ENCODE peak calls at places on chromosome 13, in nine cellular contexts. M is GM23338, W is cardiac muscle cell, E is IMR-90, V is mesothelial cell of epicardium, R is GM20000, J is AG10803, K is heart left ventricle, Z is fibroblast of mammary gland. N is an unnamed sample.

GRCh38 chr13:94160875-94161274 is 318.6 kb downstream of the DCT start:
- DNase-seq in M (no peak), W (no peak), E (no peak), V (no peak), R (no peak), J (no peak), K (no peak), Z (no peak), N (no peak)

GRCh38 chr13:37769078-37769477 is 100.5 kb downstream of the TRPC4 start:
- DNase-seq in M (peak), W (no peak), E (no peak), V (no peak), R (no peak), J (no peak), K (no peak), Z (no peak), N (no peak)

GRCh38 chr13:58994077-58994476 is 1169.7 kb downstream of the DIAPH3 start:
- DNase-seq in M (no peak), W (no peak), E (no peak), V (no peak), R (no peak), J (no peak), K (no peak), Z (no peak), N (no peak)

GRCh38 chr13:31168166-31168565 is 6.5 kb upstream of the HSPH1 start:
- DNase-seq in M (no peak), W (no peak), E (no peak), V (no peak), R (no peak), J (no peak), K (no peak), Z (no peak), N (no peak)

GRCh38 chr13:102697929-102698648 is 3.2 kb upstream of the METTL21C start:
- DNase-seq in M (no peak), W (no peak), E (no peak), V (no peak), R (no peak), J (no peak), K (no peak), Z (no peak), N (no peak)

GRCh38 chr13:53254495-53254894 is 225.9 kb downstream of the OLFM4 start:
- DNase-seq in M (peak), W (peak), E (no peak), V (no peak), R (no peak), J (no peak), K (no peak), Z (no peak), N (peak)

GRCh38 chr13:90445179-90445578 is 902.3 kb upstream of the MIR17HG start:
- DNase-seq in M (peak), W (peak), E (peak), V (no peak), R (no peak), J (peak), K (no peak), Z (peak), N (no peak)

GRCh38 chr13:37944476-37945442 is 75.2 kb upstream of the TRPC4 start:
- DNase-seq in M (peak), W (peak), E (peak), V (no peak), R (no peak), J (peak), K (no peak), Z (no peak), N (no peak)

GRCh38 chr13:30388401-30389283 is 33.7 kb upstream of the UBE2L5 start:
- DNase-seq in M (peak), W (peak), E (peak), V (no peak), R (no peak), J (peak), K (no peak), Z (peak), N (no peak)

GRCh38 chr13:99468971-99469545 is 32.2 kb upstream of the TM9SF2 start:
- DNase-seq in M (peak), W (peak), E (no peak), V (no peak), R (no peak), J (no peak), K (no peak), Z (peak), N (no peak)

GRCh38 chr13:43196750-43197149 is 173.4 kb downstream of the DNAJC15 start:
- DNase-seq in M (no peak), W (no peak), E (no peak), V (no peak), R (no peak), J (no peak), K (no peak), Z (peak), N (no peak)

GRCh38 chr13:43195112-43195511 is 171.7 kb downstream of the DNAJC15 start:
- DNase-seq in M (no peak), W (no peak), E (no peak), V (no peak), R (no peak), J (no peak), K (no peak), Z (no peak), N (no peak)

GRCh38 chr13:43193789-43194188 is 170.4 kb downstream of the DNAJC15 start:
- DNase-seq in M (no peak), W (no peak), E (no peak), V (no peak), R (no peak), J (no peak), K (no peak), Z (no peak), N (no peak)

GRCh38 chr13:43196171-43196611 is 172.8 kb downstream of the DNAJC15 start:
- DNase-seq in M (no peak), W (peak), E (peak), V (no peak), R (no peak), J (peak), K (peak), Z (peak), N (no peak)

GRCh38 chr13:43195551-43195950 is 172.2 kb downstream of the DNAJC15 start:
- DNase-seq in M (peak), W (no peak), E (no peak), V (no peak), R (peak), J (no peak), K (no peak), Z (no peak), N (no peak)
- TF ChIP-seq CTCF in M (peak), W (peak), E (peak), V (no peak), R (no peak), J (no peak), K (no peak), Z (peak), N (no peak)

DNA sequence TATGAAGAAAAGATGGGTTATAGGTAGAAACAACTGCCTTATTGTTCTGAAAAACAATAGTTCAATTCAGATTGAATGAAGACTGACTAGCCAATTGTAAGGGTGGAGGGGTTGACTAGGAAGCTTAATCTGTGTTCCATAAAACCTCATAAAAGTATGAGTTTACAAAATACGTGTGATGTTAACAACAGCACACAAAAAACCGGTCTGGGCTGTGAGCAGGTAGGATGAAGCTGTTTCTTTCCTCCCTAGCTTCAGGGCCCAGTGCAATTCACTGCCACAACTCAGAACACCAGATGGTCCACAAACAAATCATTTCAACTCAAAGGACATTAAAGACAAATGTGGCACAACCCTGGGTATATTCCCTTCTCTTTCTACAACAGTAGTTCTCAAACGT is 3.2 kb downstream of the OXGR1 start:
- DNase-seq in M (no peak), W (no peak), E (no peak), V (no peak), R (no peak), J (no peak), K (no peak), Z (no peak), N (no peak)
- TF ChIP-seq CTCF in M (no peak), W (no peak), E (no peak), V (no peak), R (no peak), J (no peak), K (no peak), Z (no peak), N (no peak)

DNA sequence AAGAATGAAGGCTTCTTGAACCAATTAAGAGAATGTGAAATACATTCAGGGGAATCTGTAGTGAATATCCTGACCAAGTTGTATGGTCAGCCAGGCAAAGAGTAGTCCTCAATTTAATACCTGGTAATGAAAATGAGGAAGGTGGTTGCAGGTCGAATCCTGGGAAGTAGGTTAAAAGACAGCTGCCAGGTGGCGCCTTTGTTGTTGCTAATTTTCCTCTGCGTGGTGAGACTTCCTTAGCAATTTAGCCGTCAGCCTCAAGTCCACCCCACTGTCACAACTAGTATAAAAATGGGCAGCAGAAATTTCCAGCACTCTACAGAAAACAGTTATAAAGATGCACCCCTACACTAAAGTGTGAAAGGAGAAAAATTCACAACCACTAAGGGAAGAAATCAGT is 235.7 kb downstream of the NHLRC3 start:
- DNase-seq in M (peak), W (peak), E (no peak), V (no peak), R (peak), J (peak), K (no peak), Z (no peak), N (no peak)
- TF ChIP-seq CTCF in M (peak), W (peak), E (peak), V (no peak), R (no peak), J (peak), K (peak), Z (no peak), N (no peak)

DNA sequence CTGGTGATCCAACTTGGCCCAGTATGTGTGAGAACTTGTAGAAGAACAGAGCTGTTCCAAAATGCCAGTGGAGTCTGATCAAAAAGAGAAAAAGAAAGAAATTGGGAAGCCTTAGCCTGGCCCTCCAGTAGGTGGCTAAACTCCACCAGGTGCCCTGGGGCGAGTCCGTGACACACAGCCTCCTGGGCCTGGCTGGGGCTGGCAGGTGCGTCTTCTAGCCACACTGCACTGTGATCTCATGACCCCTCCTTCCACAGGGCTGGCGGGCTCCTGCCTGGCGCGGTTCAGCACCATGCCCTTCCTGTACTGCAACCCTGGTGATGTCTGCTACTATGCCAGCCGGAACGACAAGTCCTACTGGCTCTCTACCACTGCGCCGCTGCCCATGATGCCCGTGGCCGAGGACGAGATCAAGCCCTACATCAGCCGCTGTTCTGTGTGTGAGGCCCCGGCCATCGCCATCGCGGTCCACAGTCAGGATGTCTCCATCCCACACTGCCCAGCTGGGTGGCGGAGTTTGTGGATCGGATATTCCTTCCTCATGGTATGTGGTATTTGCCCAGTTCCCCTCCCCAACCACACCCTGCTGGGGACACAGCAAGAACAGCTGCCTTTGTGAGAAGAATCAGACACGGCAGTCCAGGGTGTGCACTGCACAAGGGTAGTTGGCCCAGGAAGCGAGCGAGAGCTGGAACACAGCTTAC is 53.7 kb downstream of the RAB20 start:
- DNase-seq in M (no peak), W (no peak), E (no peak), V (no peak), R (no peak), J (no peak), K (peak), Z (no peak), N (no peak)
- TF ChIP-seq CTCF in M (no peak), W (peak), E (no peak), V (no peak), R (no peak), J (no peak), K (no peak), Z (no peak), N (no peak)

GRCh38 chr13:110393761-110394160 is 86.7 kb downstream of the COL4A2 start:
- DNase-seq in M (no peak), W (no peak), E (no peak), V (no peak), R (no peak), J (no peak), K (no peak), Z (peak), N (no peak)
- TF ChIP-seq CTCF in M (no peak), W (no peak), E (no peak), V (no peak), R (no peak), J (no peak), K (no peak), Z (no peak), N (no peak)

GRCh38 chr13:88761145-88761544 is 1090.0 kb downstream of the SLITRK5 start:
- DNase-seq in M (peak), W (no peak), E (no peak), V (no peak), R (no peak), J (no peak), K (no peak), Z (no peak), N (no peak)
- TF ChIP-seq CTCF in M (peak), W (no peak), E (no peak), V (no peak), R (no peak), J (no peak), K (no peak), Z (no peak), N (no peak)

GRCh38 chr13:100833427-100833826 is 158.8 kb upstream of the TMTC4 start:
- DNase-seq in M (no peak), W (no peak), E (no peak), V (no peak), R (no peak), J (no peak), K (no peak), Z (no peak), N (no peak)

GRCh38 chr13:100826441-100826840 is 151.8 kb upstream of the TMTC4 start:
- DNase-seq in M (no peak), W (no peak), E (no peak), V (no peak), R (no peak), J (no peak), K (no peak), Z (no peak), N (no peak)

GRCh38 chr13:100827489-100828000 is 152.9 kb upstream of the TMTC4 start:
- DNase-seq in M (no peak), W (no peak), E (no peak), V (no peak), R (no peak), J (peak), K (no peak), Z (peak), N (no peak)

GRCh38 chr13:100825551-100825950 is 151.0 kb upstream of the TMTC4 start:
- DNase-seq in M (no peak), W (no peak), E (peak), V (no peak), R (no peak), J (peak), K (no peak), Z (peak), N (no peak)

GRCh38 chr13:100828226-100828625 is 153.6 kb upstream of the TMTC4 start:
- DNase-seq in M (peak), W (peak), E (no peak), V (no peak), R (no peak), J (no peak), K (no peak), Z (no peak), N (no peak)
- TF ChIP-seq CTCF in M (peak), W (no peak), E (peak), V (no peak), R (no peak), J (peak), K (no peak), Z (peak), N (peak)

DNA sequence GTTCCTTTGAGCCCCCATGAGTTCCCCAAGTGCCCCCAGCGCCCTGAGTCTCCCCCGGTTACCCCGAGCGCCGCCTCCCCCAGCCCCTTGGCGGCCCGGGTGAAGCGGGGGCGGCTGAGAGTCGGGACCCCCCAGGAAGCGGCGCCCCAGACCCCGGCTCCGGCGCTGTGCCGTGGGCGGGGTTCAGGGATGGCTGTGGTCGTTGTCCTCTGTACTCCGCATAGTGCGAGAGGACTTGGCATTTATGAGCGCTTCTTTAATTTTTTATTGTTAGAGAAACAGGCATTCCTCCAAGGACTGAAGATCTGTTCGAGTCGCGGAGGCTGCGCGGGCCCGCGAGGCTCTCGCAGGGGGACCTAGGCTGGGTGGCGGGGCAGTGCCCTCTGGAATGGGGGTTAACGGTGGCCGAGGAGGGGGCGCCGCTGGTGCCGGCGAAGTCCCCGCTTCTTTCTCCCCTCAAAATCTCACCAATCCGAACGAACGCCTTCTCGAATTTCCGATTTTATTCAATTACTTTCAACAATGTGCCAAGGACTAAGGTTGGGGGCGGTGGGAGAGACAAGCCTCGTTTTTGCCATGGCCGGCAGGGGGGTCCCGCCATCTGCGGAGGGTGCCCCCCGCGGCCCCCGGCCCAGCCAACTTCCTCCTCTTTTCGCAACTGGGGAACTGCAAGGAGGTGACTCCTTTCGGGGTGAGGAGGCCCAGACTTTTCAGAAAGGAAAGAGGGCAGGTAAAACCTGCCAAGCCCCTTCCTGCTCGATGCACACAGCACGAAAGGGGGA is 595 bp upstream of the GJB2 start:
- DNase-seq in M (peak), W (no peak), E (no peak), V (no peak), R (no peak), J (no peak), K (no peak), Z (no peak), N (no peak)
- TF ChIP-seq CTCF in M (no peak), W (no peak), E (no peak), V (no peak), R (no peak), J (no peak), K (no peak), Z (no peak), N (no peak)

DNA sequence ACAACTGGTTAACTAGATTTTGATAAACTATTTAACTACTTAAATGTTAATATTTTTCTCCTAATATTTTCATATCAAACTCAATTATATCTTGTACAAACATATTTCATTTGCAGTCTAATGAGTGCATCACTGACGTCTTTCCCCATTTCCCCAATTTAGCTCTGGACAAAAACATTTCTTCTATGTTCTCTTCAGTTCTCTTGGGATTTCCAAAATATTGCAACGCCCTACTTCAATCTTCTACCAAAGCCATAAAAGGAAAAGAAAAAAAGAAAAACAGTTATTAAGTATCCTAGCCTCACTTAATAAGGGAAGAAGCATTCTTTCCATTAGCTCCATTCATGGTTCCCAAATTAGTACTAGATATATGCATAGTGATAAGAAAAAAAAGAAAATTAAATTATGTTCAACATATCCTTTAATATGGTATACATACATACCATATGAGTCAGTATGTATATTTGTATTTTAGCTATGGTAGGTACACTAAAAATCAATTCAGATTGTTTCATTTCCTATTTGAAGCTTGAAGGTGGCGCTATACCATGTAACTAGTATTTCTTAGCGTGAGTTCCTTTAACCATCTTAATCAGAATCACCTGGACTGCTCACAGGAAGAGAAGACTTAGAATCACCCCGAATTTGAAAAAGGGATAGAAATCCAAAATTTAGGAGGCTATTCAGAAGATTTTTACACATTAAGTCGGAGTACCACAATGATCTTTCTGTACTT is 9.9 kb downstream of the FBXL3 start:
- DNase-seq in M (peak), W (no peak), E (no peak), V (no peak), R (no peak), J (no peak), K (no peak), Z (no peak), N (no peak)
- TF ChIP-seq CTCF in M (peak), W (no peak), E (no peak), V (no peak), R (no peak), J (no peak), K (no peak), Z (no peak), N (no peak)

GRCh38 chr13:25725104-25725503 is 326.7 kb downstream of the SHISA2 start:
- DNase-seq in M (no peak), W (no peak), E (no peak), V (no peak), R (no peak), J (no peak), K (no peak), Z (no peak), N (no peak)
- TF ChIP-seq CTCF in M (peak), W (no peak), E (no peak), V (no peak), R (no peak), J (no peak), K (no peak), Z (no peak), N (no peak)